ENCODE peak calls at places on chromosomes 6 and 20, in eight cellular contexts. T is hepatocyte; S is adrenal gland; A is GM23248; D is CD8-positive, alpha-beta memory T cell; U is cardiac muscle cell; Z is mammary epithelial cell; X is dorsolateral prefrontal cortex. C is an unnamed sample.

GRCh38 chr6:84758486-84758885 is 5.9 kb downstream of the TBX18 start:
- DNase-seq in X (no peak), A (no peak), D (no peak), Z (no peak), U (peak; percentile 35), S (no peak), T (no peak), C (no peak)

GRCh38 chr6:115901896-115902295 is 158.8 kb downstream of the FRK start:
- DNase-seq in U (no peak), S (no peak), T (no peak), A (no peak), Z (no peak), D (no peak), X (peak; percentile 27), C (no peak)

GRCh38 chr6:162032620-162033019 is 694.9 kb downstream of the PRKN start:
- DNase-seq in Z (peak; percentile 23), A (peak; percentile 81), S (no peak), X (no peak), D (no peak), T (no peak), U (peak; percentile 69), C (no peak)

GRCh38 chr6:26087284-26088115 is at the start of gene HFE:
- DNase-seq in X (no peak), U (peak; percentile 68), Z (peak; percentile 51), S (peak; percentile 69), A (peak; percentile 83), D (peak; percentile 27), T (peak; percentile 64), C (peak; percentile 26)

GRCh38 chr20:9298906-9299305 is 215.5 kb upstream of the LAMP5 start:
- DNase-seq in D (no peak), A (no peak), X (no peak), U (no peak), T (no peak), Z (no peak), S (no peak), C (no peak)

GRCh38 chr6:85580104-85580877 is 13.4 kb downstream of the SNX14 start:
- DNase-seq in U (no peak), Z (peak; percentile 56), A (no peak), X (no peak), T (peak; percentile 26), S (peak; percentile 22), D (no peak), C (no peak)

GRCh38 chr6:98764378-98764911 is 69.9 kb upstream of the POU3F2 start:
- DNase-seq in S (no peak), A (no peak), D (no peak), Z (no peak), T (no peak), X (no peak), U (no peak), C (no peak)

GRCh38 chr20:4925842-4926530 is 75.3 kb downstream of the SLC23A2 start:
- DNase-seq in Z (peak; percentile 23), A (peak; percentile 73), T (no peak), D (no peak), X (no peak), U (peak; percentile 85), S (peak; percentile 62), C (peak; percentile 32)

GRCh38 chr6:45643136-45643535 is 265.4 kb upstream of the SUPT3H start:
- DNase-seq in D (no peak), X (no peak), Z (no peak), U (no peak), S (no peak), T (no peak), A (no peak), C (no peak)

GRCh38 chr6:105035299-105035698 is 78.4 kb downstream of the LIN28B start:
- DNase-seq in X (no peak), U (no peak), A (no peak), D (no peak), T (no peak), S (no peak), Z (no peak), C (no peak)

GRCh38 chr6:66751630-66752029 is 1044.6 kb upstream of the EYS start:
- DNase-seq in A (no peak), S (no peak), Z (no peak), T (no peak), X (no peak), D (no peak), U (no peak), C (no peak)

GRCh38 chr6:169700296-169700695 is 1.5 kb downstream of the WDR27 start:
- DNase-seq in X (no peak), A (peak; percentile 43), T (peak; percentile 53), U (no peak), S (no peak), D (no peak), Z (no peak), C (no peak)

GRCh38 chr20:62258499-62259293 is 20.4 kb downstream of the OSBPL2 start:
- DNase-seq in X (no peak), A (peak; percentile 95), Z (peak; percentile 49), T (no peak), S (no peak), U (peak; percentile 71), D (no peak), C (no peak)

GRCh38 chr6:140107216-140107615 is 732.8 kb upstream of the CITED2 start:
- DNase-seq in A (no peak), Z (no peak), S (no peak), D (no peak), X (no peak), U (no peak), T (no peak), C (no peak)

GRCh38 chr20:62887147-62887859 is 25.7 kb upstream of the TCFL5 start:
- DNase-seq in S (peak; percentile 83), D (peak; percentile 21), A (peak; percentile 94), Z (peak; percentile 75), X (no peak), U (peak; percentile 93), T (peak; percentile 82), C (peak; percentile 87)

GRCh38 chr20:3995067-3995748 is 20.1 kb downstream of the RNF24 start:
- DNase-seq in D (no peak), T (no peak), A (peak; percentile 83), U (peak; percentile 40), X (no peak), S (no peak), Z (peak; percentile 47), C (no peak)

GRCh38 chr6:143727035-143727434 is 49.3 kb downstream of the PHACTR2 start:
- DNase-seq in T (no peak), X (no peak), U (no peak), S (no peak), D (no peak), Z (no peak), A (no peak), C (no peak)

GRCh38 chr20:33664762-33665144 is 2.0 kb upstream of the ACTL10 start:
- DNase-seq in A (peak; percentile 45), S (no peak), D (no peak), T (no peak), Z (no peak), X (no peak), U (no peak), C (no peak)

GRCh38 chr6:134787261-134787871 is 162.5 kb downstream of the ALDH8A1 start:
- DNase-seq in Z (peak; percentile 73), X (no peak), A (peak; percentile 84), D (no peak), T (no peak), S (no peak), U (peak; percentile 36), C (no peak)

GRCh38 chr20:9609892-9610502 is 95.6 kb downstream of the LAMP5 start:
- DNase-seq in T (peak; percentile 81), Z (peak; percentile 57), A (peak; percentile 65), X (peak; percentile 70), U (peak; percentile 77), S (peak; percentile 63), D (no peak), C (peak; percentile 70)

GRCh38 chr6:84581494-84582259 is 182.7 kb downstream of the TBX18 start:
- DNase-seq in Z (peak; percentile 82), A (peak; percentile 78), D (no peak), T (no peak), U (peak; percentile 82), S (no peak), X (no peak), C (peak; percentile 8)

GRCh38 chr20:58753929-58754551 is 61.4 kb downstream of the NPEPL1 start:
- DNase-seq in A (no peak), D (no peak), T (no peak), S (no peak), U (no peak), X (no peak), Z (no peak), C (no peak)
- H3K27me3 ChIP-seq in A (peaks cover 62% of the 10 kb centered on the region), D (no peaks in the 10 kb centered on the region), T (no peaks in the 10 kb centered on the region), S (no peaks in the 10 kb centered on the region), U (peaks cover 6% of the 10 kb centered on the region), X (no peaks in the 10 kb centered on the region), Z (peaks cover 5% of the 10 kb centered on the region), C (no peaks in the 10 kb centered on the region)

GRCh38 chr20:57083072-57083471 is 183.4 kb downstream of the BMP7 start:
- DNase-seq in D (no peak), T (no peak), U (no peak), X (no peak), Z (no peak), S (no peak), A (no peak), C (no peak)

GRCh38 chr20:57087705-57088104 is 178.7 kb downstream of the BMP7 start:
- DNase-seq in T (no peak), Z (no peak), U (no peak), S (no peak), X (no peak), D (no peak), A (no peak), C (no peak)

GRCh38 chr20:57087102-57087501 is 179.3 kb downstream of the BMP7 start:
- DNase-seq in A (no peak), S (no peak), Z (no peak), X (no peak), U (no peak), T (no peak), D (no peak), C (no peak)

GRCh38 chr20:57088436-57088835 is 178.0 kb downstream of the BMP7 start:
- DNase-seq in S (no peak), A (peak; percentile 35), D (no peak), Z (no peak), T (no peak), U (no peak), X (no peak), C (peak; percentile 55)

GRCh38 chr20:57086066-57086465 is 180.4 kb downstream of the BMP7 start:
- DNase-seq in X (no peak), U (no peak), S (no peak), Z (no peak), D (no peak), A (no peak), T (no peak), C (no peak)
- H3K27ac ChIP-seq in X (no peak overlapping the region), U (no peak overlapping the region), S (no peak overlapping the region), Z (no peak overlapping the region), D (no peak overlapping the region), A (no peak overlapping the region), T (no peak overlapping the region), C (no peak overlapping the region)

DNA sequence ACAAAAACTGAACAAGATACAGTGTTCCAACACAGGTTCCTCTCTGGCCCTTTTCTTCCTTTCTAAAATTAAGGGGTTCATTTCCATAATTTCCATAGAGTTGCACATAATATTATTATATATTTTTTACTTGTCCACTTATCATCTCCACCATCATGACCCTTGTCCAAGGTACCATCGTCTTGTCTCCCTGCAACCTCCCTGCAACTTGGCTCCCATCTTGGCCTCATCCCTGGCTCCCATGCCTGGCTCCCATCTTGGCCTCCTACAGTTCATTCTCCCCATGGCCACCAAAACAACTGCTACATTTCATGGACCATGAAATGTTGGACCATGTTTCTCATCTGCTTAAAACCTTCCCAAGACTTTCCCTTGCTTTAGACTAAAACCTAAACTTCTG is 3.1 kb upstream of the KCNB1 start:
- DNase-seq in S (no peak), X (no peak), D (no peak), Z (no peak), T (no peak), U (no peak), A (no peak), C (no peak)
- H3K27me3 ChIP-seq in S (peaks cover 11% of the 10 kb centered on the region), X (no peaks in the 10 kb centered on the region), D (peaks cover 12% of the 10 kb centered on the region), Z (peaks cover 4% of the 10 kb centered on the region), T (peaks cover 53% of the 10 kb centered on the region), U (peaks cover 59% of the 10 kb centered on the region), A (peaks cover 53% of the 10 kb centered on the region), C (peaks cover 7% of the 10 kb centered on the region)

GRCh38 chr6:37256692-37257319 is 766 bp upstream of the TBC1D22B start:
- DNase-seq in D (no peak), U (peak; percentile 38), Z (peak; percentile 51), A (peak; percentile 69), S (no peak), X (no peak), T (no peak), C (no peak)
- H3K27ac ChIP-seq in D (peak overlapping the region; percentile 95), U (no peak overlapping the region), Z (peak overlapping the region; percentile 88), A (peak overlapping the region; percentile 77), S (peak overlapping the region; percentile 8), X (peak overlapping the region; percentile 67), T (no peak overlapping the region), C (no peak overlapping the region)

C was measured in SJCRH30.